ENCODE peak calls at places on chromosomes 11 and 22, in four cellular contexts. D is IMR-90, L is neuronal stem cell, X is H1. B is an unnamed sample.

GRCh38 chr11:59866397-59866796 is at the start of gene TCN1:
- DNase-seq in D (no peak), L (no peak), X (no peak), B (no peak)

GRCh38 chr11:132822294-132822693 is 710.0 kb downstream of the OPCML start:
- DNase-seq in D (no peak), L (no peak), X (no peak), B (no peak)

GRCh38 chr22:41092847-41093371 is 517 bp downstream of the EP300 start:
- DNase-seq in D (peak; percentile 20), L (no peak), X (peak; percentile 59), B (peak; percentile 58)

GRCh38 chr11:3840870-3841425 is at the start of gene RHOG:
- DNase-seq in D (peak; percentile 76), L (peak; percentile 58), X (peak; percentile 89), B (peak; percentile 92)

GRCh38 chr22:39524089-39524752 is 3.9 kb downstream of the ATF4 start:
- DNase-seq in D (no peak), L (no peak), X (no peak), B (peak; percentile 22)

GRCh38 chr11:3006505-3007260 is 14.6 kb upstream of the NAP1L4 start:
- DNase-seq in D (no peak), L (no peak), X (no peak), B (no peak)

GRCh38 chr11:131186629-131187075 is 183.8 kb upstream of the NTM start:
- DNase-seq in D (no peak), L (no peak), X (peak; percentile 61), B (no peak)

GRCh38 chr11:62340269-62340901 is 3.1 kb downstream of the ASRGL1 start:
- DNase-seq in D (peak; percentile 45), L (peak; percentile 18), X (peak; percentile 57), B (peak; percentile 61)

GRCh38 chr11:10731064-10731680 is 19.9 kb upstream of the CTR9 start:
- DNase-seq in D (peak; percentile 36), L (no peak), X (no peak), B (no peak)

GRCh38 chr11:107430525-107430924 is 27.1 kb downstream of the CWF19L2 start:
- DNase-seq in D (no peak), L (no peak), X (no peak), B (peak; percentile 6)

GRCh38 chr11:48001438-48002021 is 21.2 kb downstream of the PTPRJ start:
- DNase-seq in D (peak; percentile 94), L (no peak), X (no peak), B (peak; percentile 81)

GRCh38 chr11:44143987-44144909 is 48.8 kb downstream of the EXT2 start:
- DNase-seq in D (no peak), L (no peak), X (no peak), B (no peak)

GRCh38 chr11:121661796-121662508 is 209.2 kb upstream of the SORL1-AS1 start:
- DNase-seq in D (peak; percentile 93), L (no peak), X (no peak), B (peak; percentile 82)

GRCh38 chr22:47192651-47193437 is 430.4 kb downstream of the TBC1D22A start:
- DNase-seq in D (no peak), L (no peak), X (no peak), B (no peak)

GRCh38 chr11:26021026-26021425 is 310.9 kb upstream of the ANO3 start:
- DNase-seq in D (no peak), L (no peak), X (no peak), B (no peak)

GRCh38 chr11:76610871-76611475 is 59.6 kb downstream of the LRRC32 start:
- DNase-seq in D (no peak), L (no peak), X (peak; percentile 43), B (peak; percentile 26)

GRCh38 chr22:45460288-45461109 is 42.2 kb upstream of the FBLN1 start:
- DNase-seq in D (peak; percentile 71), L (no peak), X (no peak), B (peak; percentile 86)

GRCh38 chr22:27348634-27349033 is 452.9 kb downstream of the MN1 start:
- DNase-seq in D (peak; percentile 43), L (no peak), X (no peak), B (peak; percentile 10)

GRCh38 chr11:111426615-111427014 is 47.5 kb upstream of the POU2AF1 start:
- DNase-seq in D (no peak), L (no peak), X (no peak), B (no peak)

GRCh38 chr11:35571703-35572102 is 46.3 kb upstream of the PAMR1 start:
- DNase-seq in D (no peak), L (no peak), X (no peak), B (no peak)

GRCh38 chr11:2459796-2460531 is 15.2 kb downstream of the KCNQ1 start:
- DNase-seq in D (no peak), L (no peak), X (no peak), B (no peak)

GRCh38 chr22:46425011-46425410 is 89.5 kb downstream of the TRMU start:
- DNase-seq in D (peak; percentile 72), L (no peak), X (no peak), B (peak; percentile 3)

GRCh38 chr11:46116007-46116711 is 5.1 kb downstream of the PHF21A start:
- DNase-seq in D (no peak), L (no peak), X (no peak), B (no peak)

GRCh38 chr11:132347156-132348090 is 977.0 kb downstream of the NTM start:
- DNase-seq in D (no peak), L (no peak), X (no peak), B (no peak)

GRCh38 chr11:70572974-70573260 is 174.6 kb downstream of the CTTN start:
- DNase-seq in D (no peak), L (no peak), X (no peak), B (no peak)

GRCh38 chr22:46783721-46784120 is 21.3 kb downstream of the TBC1D22A start:
- DNase-seq in D (peak; percentile 14), L (no peak), X (no peak), B (no peak)

GRCh38 chr11:62604460-62605130 is 2.9 kb upstream of the MTA2 start:
- DNase-seq in D (no peak), L (peak; percentile 70), X (no peak), B (peak; percentile 44)

GRCh38 chr11:2309251-2310072 is 7.6 kb downstream of the TSPAN32 start:
- DNase-seq in D (no peak), L (no peak), X (no peak), B (no peak)

GRCh38 chr11:78190374-78190773 is 1.7 kb downstream of the USP35 start:
- DNase-seq in D (no peak), L (no peak), X (no peak), B (peak; percentile 26)

GRCh38 chr11:74442601-74443000 is 24.7 kb downstream of the KCNE3 start:
- DNase-seq in D (peak; percentile 52), L (no peak), X (no peak), B (no peak)

GRCh38 chr11:77525455-77526091 is 51.7 kb upstream of the PAK1 start:
- DNase-seq in D (peak; percentile 10), L (no peak), X (no peak), B (no peak)

GRCh38 chr11:62427630-62428233 is 8.9 kb downstream of the SCGB1A1 start:
- DNase-seq in D (peak; percentile 58), L (no peak), X (no peak), B (peak; percentile 76)

GRCh38 chr11:66133216-66133775 is 63.2 kb downstream of the PACS1 start:
- DNase-seq in D (no peak), L (no peak), X (no peak), B (no peak)

GRCh38 chr11:44609783-44610155 is 44.3 kb downstream of the CD82 start:
- DNase-seq in D (no peak), L (no peak), X (no peak), B (no peak)

GRCh38 chr11:69524291-69524882 is 42.9 kb downstream of the LINC01488 start:
- DNase-seq in D (peak; percentile 52), L (no peak), X (no peak), B (peak; percentile 18)

GRCh38 chr11:12961615-12962014 is 47.5 kb upstream of the RASSF10 start:
- DNase-seq in D (peak; percentile 19), L (no peak), X (no peak), B (no peak)

GRCh38 chr22:49930128-49930527 is 11.7 kb downstream of the CRELD2 start:
- DNase-seq in D (no peak), L (no peak), X (no peak), B (no peak)

GRCh38 chr11:33861366-33861765 is 30.5 kb downstream of the LMO2 start:
- DNase-seq in D (no peak), L (no peak), X (no peak), B (no peak)

GRCh38 chr11:111631034-111631665 is 28.9 kb downstream of the SIK2 start:
- DNase-seq in D (peak; percentile 32), L (no peak), X (no peak), B (no peak)

GRCh38 chr22:50064453-50064852 is 6.4 kb upstream of the TTLL8 start:
- DNase-seq in D (no peak), L (no peak), X (no peak), B (no peak)

GRCh38 chr11:102497061-102497460 is 33.5 kb downstream of the MMP7 start:
- DNase-seq in D (peak; percentile 77), L (no peak), X (no peak), B (no peak)
- H3K14ac ChIP-seq in D (no peak overlapping the region), L (no peak overlapping the region), X (no peak overlapping the region), B (no peak overlapping the region)

GRCh38 chr22:22362311-22362710 is 117.7 kb downstream of the VPREB1 start:
- DNase-seq in D (no peak), L (no peak), X (no peak), B (no peak)
- H3K4me3 ChIP-seq in D (no peak overlapping the region), L (no peak overlapping the region), X (no peak overlapping the region), B (no peak overlapping the region)

GRCh38 chr11:6251120-6251733 is 8.4 kb upstream of the CCKBR start:
- DNase-seq in D (peak; percentile 75), L (peak; percentile 68), X (peak; percentile 90), B (peak; percentile 80)

GRCh38 chr11:6248248-6248647 is 9.4 kb downstream of the CNGA4 start:
- DNase-seq in D (peak; percentile 25), L (no peak), X (no peak), B (peak; percentile 22)

GRCh38 chr11:6249822-6250555 is 9.6 kb upstream of the CCKBR start:
- DNase-seq in D (peak; percentile 85), L (no peak), X (no peak), B (peak; percentile 64)

GRCh38 chr11:6253196-6253595 is 6.4 kb upstream of the CCKBR start:
- DNase-seq in D (no peak), L (no peak), X (no peak), B (peak; percentile 15)

DNA sequence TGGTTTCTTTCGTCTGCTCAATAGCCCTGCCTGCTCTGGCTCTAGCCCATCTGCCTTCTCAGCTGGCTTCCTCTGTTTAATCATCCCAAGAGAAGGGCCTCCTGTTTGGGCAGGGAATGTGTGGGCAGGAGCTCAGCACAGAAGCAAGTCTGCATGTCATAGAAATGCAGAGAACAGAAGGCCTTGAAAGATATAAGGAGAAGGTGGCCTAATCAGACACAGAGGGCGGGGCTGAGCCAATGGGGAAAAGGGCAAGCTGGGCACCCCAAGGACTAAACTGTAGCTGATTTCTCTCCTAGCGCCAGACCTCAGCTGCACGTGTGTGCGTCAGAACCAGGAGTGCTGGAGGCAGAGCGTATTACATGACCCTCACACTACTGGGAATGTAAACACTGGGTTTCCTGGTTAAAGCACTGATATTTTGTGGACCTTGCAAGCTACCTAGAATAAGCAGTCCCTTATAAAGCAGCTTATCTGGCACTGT is 7.6 kb upstream of the CCKBR start:
- DNase-seq in D (peak; percentile 85), L (no peak), X (no peak), B (peak; percentile 72)
- H2AFZ ChIP-seq in D (peak overlapping the region; percentile 7), L (peak overlapping the region; percentile 10), X (peak overlapping the region; percentile 0), B (no peak overlapping the region)

GRCh38 chr22:19479358-19480172 is at the start of gene CDC45:
- DNase-seq in D (peak; percentile 98), L (peak; percentile 97), X (peak; percentile 88), B (peak; percentile 99)
- H3K14ac ChIP-seq in D (peak within 1 kb of the TSS; percentile 90), L (peak within 1 kb of the TSS; percentile 25), X (no peak within 1 kb of the TSS), B (no peak within 1 kb of the TSS)